ENCODE peak calls at places on chromosome 12, in six cellular contexts. Z is GM12891, U is NCI-H2081, T is type B pancreatic cell, I is transverse colon, H is breast epithelium. B is an unnamed sample.

GRCh38 chr12:113040722-113041168 is 15.8 kb upstream of the DTX1 start:
- DNase-seq in H (no peak), U (no peak), Z (no peak), I (peak), T (no peak), B (peak)

GRCh38 chr12:5017638-5018348 is 25.9 kb upstream of the KCNA5 start:
- DNase-seq in H (no peak), I (no peak), T (no peak), U (no peak), Z (no peak), B (no peak)

GRCh38 chr12:127761880-127762279 is 505.1 kb upstream of the TMEM132C start:
- DNase-seq in T (no peak), I (no peak), Z (no peak), H (no peak), U (no peak), B (no peak)

GRCh38 chr12:49332441-49332861 is 4.5 kb downstream of the C1QL4 start:
- DNase-seq in U (no peak), T (no peak), I (no peak), H (no peak), Z (no peak), B (no peak)

GRCh38 chr12:14773685-14774073 is 29.6 kb downstream of the WBP11 start:
- DNase-seq in T (no peak), I (no peak), H (no peak), Z (no peak), U (no peak), B (no peak)

GRCh38 chr12:104165801-104166200 is 27.8 kb upstream of the NFYB start:
- DNase-seq in Z (no peak), I (no peak), T (no peak), U (no peak), H (no peak), B (no peak)

GRCh38 chr12:110741795-110742717 is 635 bp downstream of the PPP1CC start:
- DNase-seq in T (peak), H (peak), I (peak), Z (no peak), U (peak), B (no peak)

GRCh38 chr12:54036620-54037359 is 3.9 kb downstream of the HOXC5 start:
- DNase-seq in H (no peak), I (no peak), T (peak), U (no peak), Z (no peak), B (no peak)

GRCh38 chr12:95213928-95214327 is 3.3 kb downstream of the FGD6 start:
- DNase-seq in Z (no peak), U (no peak), H (no peak), T (no peak), I (no peak), B (no peak)

GRCh38 chr12:6177593-6178358 is 22.4 kb upstream of the CD9 start:
- DNase-seq in U (no peak), I (no peak), Z (no peak), T (no peak), H (no peak), B (no peak)

GRCh38 chr12:54404061-54405004 is 14.7 kb downstream of the ITGA5 start:
- DNase-seq in T (no peak), H (no peak), U (peak), Z (no peak), I (peak), B (peak)

GRCh38 chr12:89863332-89863938 is 154.8 kb upstream of the ATP2B1 start:
- DNase-seq in T (no peak), U (no peak), I (no peak), Z (no peak), H (no peak), B (no peak)

GRCh38 chr12:92442782-92443181 is 260.0 kb upstream of the PLEKHG7 start:
- DNase-seq in Z (no peak), U (no peak), H (no peak), I (no peak), T (no peak), B (no peak)

GRCh38 chr12:111171832-111172231 is 197.1 kb downstream of the PHETA1 start:
- DNase-seq in Z (no peak), T (no peak), H (no peak), I (no peak), U (no peak), B (no peak)

GRCh38 chr12:121649819-121650353 is 19.6 kb downstream of the MORN3 start:
- DNase-seq in U (no peak), Z (no peak), H (no peak), T (no peak), I (no peak), B (no peak)

GRCh38 chr12:106598003-106598402 is 15.2 kb downstream of the RFX4 start:
- DNase-seq in U (no peak), T (no peak), Z (no peak), I (no peak), H (no peak), B (no peak)

GRCh38 chr12:103013741-103014140 is 56.3 kb downstream of the ASCL1 start:
- DNase-seq in Z (no peak), H (no peak), I (no peak), U (peak), T (no peak), B (no peak)

GRCh38 chr12:120988658-120989057 is 10.3 kb downstream of the HNF1A start:
- DNase-seq in T (no peak), U (no peak), Z (no peak), H (no peak), I (no peak), B (no peak)

GRCh38 chr12:1509703-1510395 is 84.5 kb downstream of the FBXL14 start:
- DNase-seq in T (no peak), U (no peak), H (no peak), Z (no peak), I (no peak), B (no peak)

B was measured in HFFc6.